ENCODE peak calls at places on chromosomes 4 and X, in nine cellular contexts. Y, L, I, E, H, A, V, Z and K are unnamed samples.

GRCh38 chrX:25544641-25545040 is 528.9 kb upstream of the ARX start:
- DNase-seq in V (no peak), L (no peak), I (no peak), E (no peak), A (no peak), Y (no peak), Z (no peak), H (no peak), K (no peak)

GRCh38 chr4:152460488-152460887 is 75.4 kb downstream of the FBXW7 start:
- DNase-seq in H (peak; percentile 15), L (no peak), Y (no peak), V (no peak), A (no peak), E (peak; percentile 56), I (no peak), Z (no peak), K (no peak)

GRCh38 chr4:184826315-184827266 is 823 bp upstream of the ACSL1 start:
- DNase-seq in V (peak; percentile 36), A (no peak), E (no peak), Y (no peak), Z (peak; percentile 58), H (peak; percentile 39), L (peak; percentile 49), I (no peak), K (no peak)

GRCh38 chrX:15204130-15204751 is 65.6 kb downstream of the ASB9 start:
- DNase-seq in Y (no peak), H (no peak), Z (no peak), L (no peak), A (no peak), E (no peak), V (no peak), I (no peak), K (no peak)

GRCh38 chr4:8834681-8835220 is 36.9 kb downstream of the HMX1 start:
- DNase-seq in E (no peak), I (peak; percentile 2), Z (peak; percentile 8), Y (no peak), L (peak; percentile 5), A (no peak), H (no peak), V (no peak), K (no peak)

GRCh38 chr4:151744614-151745013 is 16.2 kb downstream of the GATB start:
- DNase-seq in Z (no peak), A (no peak), V (peak; percentile 51), E (peak; percentile 35), I (no peak), H (peak; percentile 84), Y (no peak), L (no peak), K (no peak)

GRCh38 chrX:2690856-2691542 is at the start of gene CD99:
- DNase-seq in I (peak; percentile 93), H (peak; percentile 83), Z (peak; percentile 95), A (peak; percentile 88), Y (no peak), L (peak; percentile 93), E (peak; percentile 92), V (peak; percentile 91), K (peak; percentile 78)

GRCh38 chr4:88283661-88284377 is 542 bp downstream of the PPM1K start:
- DNase-seq in A (peak; percentile 53), E (peak; percentile 33), Y (peak; percentile 27), L (peak; percentile 79), Z (peak; percentile 57), H (peak; percentile 69), I (peak; percentile 71), V (peak; percentile 67), K (peak; percentile 28)

GRCh38 chr4:142565771-142566170 is 280.3 kb downstream of the INPP4B start:
- DNase-seq in I (no peak), V (no peak), Z (no peak), Y (no peak), H (no peak), L (no peak), E (no peak), A (no peak), K (no peak)

GRCh38 chr4:129581305-129581704 is 485.4 kb downstream of the C4orf33 start:
- DNase-seq in Z (no peak), H (no peak), Y (no peak), V (no peak), A (no peak), I (no peak), L (no peak), E (no peak), K (no peak)

GRCh38 chrX:1483843-1484637 is 31.3 kb upstream of the ASMTL start:
- DNase-seq in Y (no peak), Z (no peak), V (no peak), I (no peak), E (no peak), A (no peak), L (no peak), H (no peak), K (no peak)

GRCh38 chrX:1484638-1485019 is 31.9 kb upstream of the ASMTL start:
- DNase-seq in I (no peak), E (no peak), V (no peak), H (no peak), Y (no peak), A (no peak), Z (no peak), L (no peak), K (no peak)

GRCh38 chrX:1485033-1485432 is 32.3 kb upstream of the ASMTL start:
- DNase-seq in Y (no peak), Z (no peak), L (no peak), A (no peak), V (no peak), H (no peak), E (no peak), I (no peak), K (no peak)

GRCh38 chrX:1480082-1480785 is 27.5 kb upstream of the ASMTL start:
- DNase-seq in E (no peak), V (peak; percentile 42), L (no peak), A (no peak), Y (no peak), H (no peak), I (no peak), Z (no peak), K (no peak)

DNA sequence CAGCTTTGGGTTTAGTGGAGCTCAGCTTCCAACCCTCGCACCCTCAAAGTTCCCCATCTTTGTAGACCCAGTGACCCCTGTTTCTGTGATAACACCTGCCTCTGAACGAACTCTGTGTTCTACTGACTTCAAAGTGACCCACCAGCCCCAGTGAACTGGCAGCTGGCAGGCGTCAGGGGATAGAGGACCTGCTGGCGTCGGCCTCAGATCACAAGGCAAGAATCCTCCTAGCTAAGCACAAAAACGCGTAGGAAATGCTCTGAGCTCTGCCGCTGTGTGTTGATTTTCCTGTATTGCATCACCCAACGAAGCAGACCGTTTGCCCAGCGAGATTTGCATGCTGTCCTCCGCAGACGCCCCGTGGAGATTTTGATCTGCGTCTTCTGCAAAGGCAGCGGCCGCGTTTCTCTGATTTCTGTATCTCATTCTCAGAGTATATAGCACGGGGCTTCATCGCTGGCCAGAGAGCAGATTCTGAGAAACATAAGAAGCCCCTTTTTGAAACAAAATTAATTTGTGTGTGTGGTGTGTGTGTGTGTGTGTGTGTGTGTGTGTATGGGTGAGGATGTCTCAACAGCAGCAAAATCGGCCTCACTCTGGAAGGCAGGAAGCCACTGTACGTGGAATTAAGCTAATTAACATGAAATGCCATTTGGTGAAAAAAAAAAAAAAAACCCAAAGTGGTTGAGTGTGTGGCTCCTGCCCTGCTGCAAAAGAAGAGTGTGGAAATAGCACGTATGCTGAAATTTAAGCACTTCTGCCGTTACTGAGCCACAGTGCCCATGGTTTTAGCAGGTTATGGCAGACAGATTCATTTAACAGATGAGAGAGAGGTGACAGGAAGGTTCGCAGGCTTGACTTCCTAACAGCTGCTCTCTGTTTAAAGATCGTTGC is 29.2 kb upstream of the ASMTL start:
- DNase-seq in H (peak; percentile 74), A (peak; percentile 29), E (peak; percentile 87), Z (peak; percentile 76), I (no peak), L (peak; percentile 37), Y (no peak), V (peak; percentile 67), K (peak; percentile 48)
- TF ChIP-seq POLR2A in H (no peak), A (no peak), E (no peak), Z (no peak), I (no peak), L (no peak), Y (no peak), V (no peak), K (no peak)

GRCh38 chr4:86977621-86978184 is 42.9 kb downstream of the AFF1 start:
- DNase-seq in H (no peak), Z (no peak), E (peak; percentile 90), V (peak; percentile 94), Y (no peak), A (peak; percentile 10), L (peak; percentile 43), I (no peak), K (no peak)
- H3K4me1 ChIP-seq in H (peaks cover 22% of the 10 kb centered on the region), Z (peaks cover 24% of the 10 kb centered on the region), E (peaks cover 45% of the 10 kb centered on the region), V (peaks cover 36% of the 10 kb centered on the region), Y (peaks cover 22% of the 10 kb centered on the region), A (no peaks in the 10 kb centered on the region), L (peaks cover 38% of the 10 kb centered on the region), I (no peaks in the 10 kb centered on the region), K (peaks cover 14% of the 10 kb centered on the region)

GRCh38 chr4:139740531-139741041 is 75.0 kb downstream of the MGST2 start:
- DNase-seq in H (peak; percentile 28), I (peak; percentile 63), L (peak; percentile 65), A (peak; percentile 87), Z (peak; percentile 72), E (peak; percentile 68), Y (peak; percentile 12), V (peak; percentile 92), K (peak; percentile 75)
- TF ChIP-seq POLR2A in H (no peak), I (peak; percentile 25), L (no peak), A (no peak), Z (no peak), E (no peak), Y (no peak), V (no peak), K (no peak)

GRCh38 chr4:38009421-38009820 is 49.2 kb downstream of the PTTG2 start:
- DNase-seq in H (no peak), A (no peak), E (no peak), Y (no peak), I (no peak), Z (no peak), V (no peak), L (no peak), K (no peak)

GRCh38 chr4:38009949-38010348 is 49.8 kb downstream of the PTTG2 start:
- DNase-seq in Z (no peak), E (no peak), I (no peak), V (no peak), Y (no peak), L (no peak), H (no peak), A (no peak), K (no peak)

GRCh38 chr4:38008493-38009120 is 48.4 kb downstream of the PTTG2 start:
- DNase-seq in E (no peak), V (no peak), A (no peak), Y (no peak), L (no peak), I (no peak), Z (no peak), H (no peak), K (no peak)

GRCh38 chr4:38005637-38006036 is 45.4 kb downstream of the PTTG2 start:
- DNase-seq in H (no peak), I (no peak), V (no peak), Y (no peak), Z (no peak), L (no peak), A (no peak), E (no peak), K (no peak)

DNA sequence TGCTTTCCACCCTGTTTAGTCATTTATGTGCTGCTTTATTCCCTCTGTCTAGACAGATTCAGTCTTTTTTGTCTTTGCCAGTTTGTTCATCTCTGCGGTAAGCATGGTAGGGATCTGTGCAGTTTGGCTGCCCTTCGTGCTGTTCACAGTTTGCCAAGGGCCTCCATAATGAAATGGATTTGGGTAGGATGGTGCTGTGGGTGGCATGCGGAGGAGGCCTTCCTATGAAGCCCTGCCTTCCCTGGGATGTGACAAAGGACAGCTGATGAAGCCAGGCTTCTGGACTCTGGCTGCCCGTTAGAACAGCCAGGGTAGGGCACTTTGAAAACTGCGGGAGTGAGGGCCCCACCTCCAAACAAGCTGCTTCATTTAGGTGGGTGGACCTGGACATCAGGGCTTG is 47.4 kb downstream of the PTTG2 start:
- DNase-seq in V (no peak), Y (no peak), A (no peak), I (no peak), H (no peak), L (no peak), Z (no peak), E (no peak), K (no peak)
- H3K4me1 ChIP-seq in V (no peaks in the 10 kb centered on the region), Y (peaks cover 9% of the 10 kb centered on the region), A (peaks cover 13% of the 10 kb centered on the region), I (peaks cover 19% of the 10 kb centered on the region), H (no peaks in the 10 kb centered on the region), L (peaks cover 29% of the 10 kb centered on the region), Z (no peaks in the 10 kb centered on the region), E (no peaks in the 10 kb centered on the region), K (peaks cover 33% of the 10 kb centered on the region)